ENCODE peak calls at places on chromosomes 7 and 10, in six cellular contexts. Z, Q, U, T, F and M are unnamed samples.

GRCh38 chr10:35041502-35041879 is 48.6 kb downstream of the CUL2 start:
- DNase-seq in Z (peak), Q (no peak), U (no peak), T (no peak), F (no peak), M (no peak)

GRCh38 chr10:59905066-59905734 is 1.2 kb downstream of the CCDC6 start:
- DNase-seq in Z (no peak), Q (peak), U (peak), T (no peak), F (peak), M (peak)

GRCh38 chr7:26792573-26792972 is 71.8 kb downstream of the SKAP2 start:
- DNase-seq in Z (no peak), Q (no peak), U (no peak), T (no peak), F (no peak), M (no peak)

GRCh38 chr10:69377936-69378335 is 38.8 kb downstream of the TACR2 start:
- DNase-seq in Z (no peak), Q (no peak), U (peak), T (no peak), F (no peak), M (no peak)

GRCh38 chr7:43729214-43729923 is at the start of gene COA1:
- DNase-seq in Z (peak), Q (peak), U (peak), T (peak), F (peak), M (peak)

GRCh38 chr10:97138174-97138573 is 47.6 kb downstream of the SLIT1 start:
- DNase-seq in Z (no peak), Q (peak), U (no peak), T (no peak), F (no peak), M (no peak)

GRCh38 chr10:84293574-84294016 is 34.8 kb upstream of the CCSER2 start:
- DNase-seq in Z (no peak), Q (no peak), U (no peak), T (no peak), F (peak), M (no peak)

GRCh38 chr10:63522129-63522687 is 1.0 kb downstream of the REEP3 start:
- DNase-seq in Z (no peak), Q (no peak), U (no peak), T (no peak), F (no peak), M (peak)

GRCh38 chr7:128094111-128094570 is 62.9 kb upstream of the LRRC4 start:
- DNase-seq in Z (no peak), Q (no peak), U (peak), T (no peak), F (no peak), M (no peak)

GRCh38 chr10:22317771-22318565 is 1.8 kb downstream of the COMMD3 start:
- DNase-seq in Z (no peak), Q (peak), U (no peak), T (no peak), F (no peak), M (no peak)

GRCh38 chr7:521221-522070 is 1.8 kb upstream of the PDGFA start:
- DNase-seq in Z (no peak), Q (no peak), U (peak), T (no peak), F (no peak), M (peak)